ENCODE peak calls at places on chromosomes 13 and 19, in five cellular contexts. One of them, this sample, is unnamed.

GRCh38 chr13:60756306-60756705 is 359.3 kb downstream of the TDRD3 start:
- DNase-seq in A549: no peak
- DNase-seq in tibial nerve: no peak
- DNase-seq in upper lobe of left lung: no peak
- DNase-seq in sigmoid colon: no peak
- DNase-seq in this sample: no peak

GRCh38 chr19:3034845-3035541 is 5.9 kb upstream of the TLE2 start:
- DNase-seq in tibial nerve: no peak
- DNase-seq in upper lobe of left lung: peak; percentile 49
- DNase-seq in A549: no peak
- DNase-seq in sigmoid colon: peak; percentile 75
- DNase-seq in this sample: no peak

GRCh38 chr13:76799696-76800095 is 86.5 kb downstream of the KCTD12 start:
- DNase-seq in sigmoid colon: no peak
- DNase-seq in tibial nerve: no peak
- DNase-seq in upper lobe of left lung: no peak
- DNase-seq in A549: no peak
- DNase-seq in this sample: no peak

GRCh38 chr19:49932731-49933131 is 3.4 kb upstream of the NUP62 start:
- DNase-seq in upper lobe of left lung: no peak
- DNase-seq in A549: no peak
- DNase-seq in sigmoid colon: no peak
- DNase-seq in tibial nerve: no peak
- DNase-seq in this sample: no peak

GRCh38 chr13:46640843-46641242 is 87.9 kb downstream of the LRCH1 start:
- DNase-seq in sigmoid colon: no peak
- DNase-seq in A549: no peak
- DNase-seq in upper lobe of left lung: peak; percentile 29
- DNase-seq in tibial nerve: no peak
- DNase-seq in this sample: no peak

GRCh38 chr19:1608414-1609391 is 3.4 kb upstream of the UQCR11 start:
- DNase-seq in sigmoid colon: no peak
- DNase-seq in A549: no peak
- DNase-seq in tibial nerve: no peak
- DNase-seq in upper lobe of left lung: no peak
- DNase-seq in this sample: no peak

GRCh38 chr13:43487459-43487858 is 299.3 kb downstream of the ENOX1 start:
- DNase-seq in A549: no peak
- DNase-seq in sigmoid colon: no peak
- DNase-seq in tibial nerve: no peak
- DNase-seq in upper lobe of left lung: no peak
- DNase-seq in this sample: no peak

GRCh38 chr13:94119360-94119936 is 360.0 kb downstream of the DCT start:
- DNase-seq in A549: no peak
- DNase-seq in upper lobe of left lung: peak; percentile 48
- DNase-seq in tibial nerve: no peak
- DNase-seq in sigmoid colon: no peak
- DNase-seq in this sample: no peak

GRCh38 chr19:55352040-55352439 is 2.5 kb downstream of the COX6B2 start:
- DNase-seq in sigmoid colon: no peak
- DNase-seq in A549: no peak
- DNase-seq in upper lobe of left lung: no peak
- DNase-seq in tibial nerve: no peak
- DNase-seq in this sample: no peak

GRCh38 chr13:54536112-54536511 is 1507.5 kb downstream of the OLFM4 start:
- DNase-seq in sigmoid colon: no peak
- DNase-seq in A549: no peak
- DNase-seq in tibial nerve: no peak
- DNase-seq in upper lobe of left lung: no peak
- DNase-seq in this sample: no peak

GRCh38 chr13:40179421-40179820 is 487.0 kb downstream of the FOXO1 start:
- DNase-seq in A549: no peak
- DNase-seq in upper lobe of left lung: no peak
- DNase-seq in tibial nerve: no peak
- DNase-seq in sigmoid colon: no peak
- DNase-seq in this sample: no peak

GRCh38 chr19:58154287-58154678 is 3.7 kb upstream of the ZNF329 start:
- DNase-seq in upper lobe of left lung: peak; percentile 45
- DNase-seq in tibial nerve: no peak
- DNase-seq in sigmoid colon: peak; percentile 69
- DNase-seq in A549: no peak
- DNase-seq in this sample: no peak

GRCh38 chr13:25329706-25330105 is 28.3 kb downstream of the NUP58 start:
- DNase-seq in A549: no peak
- DNase-seq in sigmoid colon: no peak
- DNase-seq in upper lobe of left lung: no peak
- DNase-seq in tibial nerve: no peak
- DNase-seq in this sample: no peak

GRCh38 chr19:35066121-35066520 is 24.6 kb downstream of the HPN start:
- DNase-seq in sigmoid colon: no peak
- DNase-seq in A549: no peak
- DNase-seq in upper lobe of left lung: no peak
- DNase-seq in tibial nerve: no peak
- DNase-seq in this sample: no peak

GRCh38 chr19:35070471-35070870 is 28.9 kb downstream of the HPN start:
- DNase-seq in sigmoid colon: no peak
- DNase-seq in A549: no peak
- DNase-seq in tibial nerve: no peak
- DNase-seq in upper lobe of left lung: no peak
- DNase-seq in this sample: no peak

GRCh38 chr19:35068941-35069634 is 27.6 kb downstream of the HPN start:
- DNase-seq in tibial nerve: no peak
- DNase-seq in A549: no peak
- DNase-seq in upper lobe of left lung: no peak
- DNase-seq in sigmoid colon: no peak
- DNase-seq in this sample: no peak

GRCh38 chr19:35066691-35067563 is 25.4 kb downstream of the HPN start:
- DNase-seq in A549: peak; percentile 90
- DNase-seq in upper lobe of left lung: peak; percentile 83
- DNase-seq in tibial nerve: peak; percentile 91
- DNase-seq in sigmoid colon: peak; percentile 89
- DNase-seq in this sample: peak; percentile 90

DNA sequence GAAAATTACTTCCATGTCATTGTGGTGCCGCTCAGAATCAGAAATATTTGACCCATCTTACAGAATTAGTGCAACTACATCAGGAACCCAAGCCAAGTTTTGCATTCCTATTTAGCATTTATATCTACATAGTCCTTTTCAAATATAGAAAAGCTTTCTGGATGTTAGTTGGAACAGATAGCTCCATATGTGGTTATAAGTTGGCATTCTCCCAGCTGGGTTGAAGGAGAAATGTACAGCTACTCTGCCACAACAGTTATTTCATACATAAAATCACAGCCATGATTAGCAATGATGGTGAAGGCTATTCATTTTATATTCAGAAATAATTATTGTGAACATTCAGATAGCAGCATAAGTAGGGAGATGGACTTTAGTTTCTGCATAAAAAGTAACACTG is 28.2 kb downstream of the HPN start:
- DNase-seq in sigmoid colon: no peak
- DNase-seq in tibial nerve: no peak
- DNase-seq in upper lobe of left lung: no peak
- DNase-seq in A549: no peak
- DNase-seq in this sample: no peak
- TF ChIP-seq EP300 in sigmoid colon: no peak
- TF ChIP-seq EP300 in tibial nerve: no peak
- TF ChIP-seq EP300 in upper lobe of left lung: no peak
- TF ChIP-seq EP300 in A549: no peak
- TF ChIP-seq EP300 in this sample: no peak

GRCh38 chr19:11281336-11282049 is 14.5 kb upstream of the TSPAN16 start:
- DNase-seq in sigmoid colon: no peak
- DNase-seq in tibial nerve: no peak
- DNase-seq in upper lobe of left lung: no peak
- DNase-seq in A549: no peak
- DNase-seq in this sample: no peak

GRCh38 chr19:11273989-11274388 is 11.7 kb upstream of the DOCK6 start:
- DNase-seq in tibial nerve: no peak
- DNase-seq in upper lobe of left lung: no peak
- DNase-seq in sigmoid colon: no peak
- DNase-seq in A549: no peak
- DNase-seq in this sample: no peak

GRCh38 chr19:11274533-11275086 is 12.3 kb upstream of the DOCK6 start:
- DNase-seq in A549: no peak
- DNase-seq in tibial nerve: no peak
- DNase-seq in sigmoid colon: no peak
- DNase-seq in upper lobe of left lung: no peak
- DNase-seq in this sample: no peak

GRCh38 chr19:11279505-11280236 is 16.3 kb upstream of the TSPAN16 start:
- DNase-seq in upper lobe of left lung: no peak
- DNase-seq in tibial nerve: no peak
- DNase-seq in sigmoid colon: no peak
- DNase-seq in A549: no peak
- DNase-seq in this sample: no peak

GRCh38 chr19:11278670-11279069 is 16.3 kb upstream of the DOCK6 start:
- DNase-seq in A549: no peak
- DNase-seq in sigmoid colon: no peak
- DNase-seq in tibial nerve: no peak
- DNase-seq in upper lobe of left lung: no peak
- DNase-seq in this sample: no peak
- TF ChIP-seq EP300 in A549: no peak
- TF ChIP-seq EP300 in sigmoid colon: no peak
- TF ChIP-seq EP300 in tibial nerve: no peak
- TF ChIP-seq EP300 in upper lobe of left lung: no peak
- TF ChIP-seq EP300 in this sample: no peak

DNA sequence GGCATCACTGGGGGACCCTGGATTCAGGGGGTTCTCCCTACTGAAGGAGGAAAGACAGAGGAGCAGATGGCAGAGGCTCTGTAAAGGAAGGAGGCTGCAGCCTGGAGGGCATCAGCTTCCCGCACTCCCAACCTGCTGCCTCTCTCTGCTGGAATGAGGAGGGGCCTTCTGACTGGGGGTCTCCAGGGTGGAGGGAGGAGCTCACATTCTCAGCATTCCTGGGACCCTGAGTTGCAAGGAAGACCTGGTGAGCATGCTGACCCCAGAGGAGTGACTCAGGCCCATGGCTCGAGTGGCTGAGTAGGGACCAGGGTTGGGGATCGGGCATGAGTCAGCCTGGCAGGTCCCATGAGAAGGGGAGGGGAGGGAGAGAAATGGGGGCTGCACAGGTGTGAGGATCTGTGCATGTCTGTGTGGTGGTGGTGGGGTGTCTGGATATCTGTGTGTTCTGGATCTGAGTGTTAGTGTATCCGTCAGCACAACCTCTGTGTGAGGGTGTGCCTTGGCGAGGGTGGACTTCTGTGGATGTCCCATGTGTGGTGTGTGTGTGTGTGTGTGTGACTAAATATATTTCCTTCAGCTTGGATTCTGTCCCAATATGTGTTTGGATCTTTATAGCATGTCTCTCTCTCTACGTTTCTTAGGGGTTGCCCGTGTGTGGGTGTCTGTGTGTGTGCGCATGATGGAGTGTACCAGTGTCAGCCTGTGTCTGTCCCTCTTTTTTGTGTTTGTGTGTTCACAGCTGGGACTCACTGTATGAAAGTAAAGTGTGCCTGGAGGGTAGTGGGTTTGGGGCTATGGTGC is 4.6 kb downstream of the AXL start:
- DNase-seq in sigmoid colon: peak; percentile 72
- DNase-seq in A549: peak; percentile 94
- DNase-seq in upper lobe of left lung: no peak
- DNase-seq in tibial nerve: no peak
- DNase-seq in this sample: no peak
- TF ChIP-seq EP300 in sigmoid colon: no peak
- TF ChIP-seq EP300 in A549: peak; percentile 53
- TF ChIP-seq EP300 in upper lobe of left lung: no peak
- TF ChIP-seq EP300 in tibial nerve: no peak
- TF ChIP-seq EP300 in this sample: no peak

DNA sequence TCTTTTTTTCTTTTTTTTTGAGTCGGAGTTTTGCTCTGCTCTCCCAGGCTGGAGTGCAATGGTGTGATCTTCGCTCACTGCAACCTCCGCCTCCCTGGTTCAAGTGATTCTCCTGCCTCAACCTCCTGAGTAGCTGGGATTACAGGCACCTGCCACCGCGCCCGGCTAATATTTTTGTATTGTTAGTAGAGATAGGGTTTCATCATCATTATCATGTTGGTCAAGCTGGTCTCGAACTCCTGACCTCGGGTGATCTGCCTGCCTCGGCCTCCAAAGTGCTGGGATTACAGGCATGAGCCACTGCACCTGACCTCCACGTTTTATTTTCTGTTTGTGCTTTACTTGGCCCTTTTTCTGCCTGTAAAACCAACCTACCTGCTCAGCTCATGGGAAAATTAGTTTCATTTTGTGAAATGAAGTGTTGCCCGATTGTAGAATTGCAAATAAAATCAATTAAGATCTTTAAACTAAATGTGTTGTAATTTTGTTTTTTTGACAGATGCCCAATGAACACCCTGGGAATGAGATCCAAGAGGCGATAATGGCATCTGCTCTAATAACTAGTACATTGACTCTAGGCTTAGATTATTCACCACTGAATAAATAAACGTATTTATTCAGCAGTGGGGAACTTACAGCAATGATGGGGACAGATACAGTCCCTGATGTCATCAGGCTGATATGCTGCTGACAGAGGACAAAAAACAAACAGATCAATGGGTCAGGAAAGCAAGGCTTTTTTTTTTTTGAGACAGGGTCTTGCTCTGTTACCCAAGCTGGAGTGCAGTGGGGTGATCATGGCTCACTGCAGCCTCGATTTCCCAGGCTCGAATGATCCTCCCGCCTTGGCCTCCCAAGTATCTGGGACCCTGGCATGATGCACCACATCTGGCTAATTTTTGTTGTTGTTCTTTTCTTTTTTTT is 2.2 kb upstream of the RAB11B start:
- DNase-seq in tibial nerve: no peak
- DNase-seq in upper lobe of left lung: no peak
- DNase-seq in A549: peak; percentile 44
- DNase-seq in sigmoid colon: no peak
- DNase-seq in this sample: no peak
- TF ChIP-seq EP300 in tibial nerve: no peak
- TF ChIP-seq EP300 in upper lobe of left lung: no peak
- TF ChIP-seq EP300 in A549: no peak
- TF ChIP-seq EP300 in sigmoid colon: no peak
- TF ChIP-seq EP300 in this sample: no peak

GRCh38 chr13:114019367-114019766 is 45.5 kb upstream of the C13orf46 start:
- DNase-seq in upper lobe of left lung: no peak
- DNase-seq in sigmoid colon: no peak
- DNase-seq in tibial nerve: no peak
- DNase-seq in A549: peak; percentile 25
- DNase-seq in this sample: no peak
- TF ChIP-seq EP300 in upper lobe of left lung: no peak
- TF ChIP-seq EP300 in sigmoid colon: no peak
- TF ChIP-seq EP300 in tibial nerve: no peak
- TF ChIP-seq EP300 in A549: no peak
- TF ChIP-seq EP300 in this sample: no peak